ENCODE peak calls at places on chromosomes 4 and X, in eight cellular contexts. P, D, J, X, T, U, R and V are unnamed samples.

GRCh38 chr4:140351778-140352177 is 21.7 kb upstream of the SCOC start:
- DNase-seq in P (no peak), D (no peak), J (no peak), X (no peak), T (no peak), U (no peak), R (no peak), V (no peak)

GRCh38 chr4:13542577-13543042 is 1.7 kb downstream of the NKX3-2 start:
- DNase-seq in P (no peak), D (no peak), J (no peak), X (no peak), T (no peak), U (peak; percentile 69), R (no peak), V (no peak)

GRCh38 chr4:76897522-76898384 is at the start of gene SOWAHB:
- DNase-seq in P (no peak), D (peak; percentile 29), J (no peak), X (peak; percentile 13), T (no peak), U (no peak), R (no peak), V (no peak)

GRCh38 chr4:3767569-3768288 is 1.5 kb downstream of the ADRA2C start:
- DNase-seq in P (no peak), D (peak; percentile 29), J (no peak), X (no peak), T (peak; percentile 23), U (no peak), R (no peak), V (no peak)

GRCh38 chr4:4923208-4923607 is 63.7 kb downstream of the MSX1 start:
- DNase-seq in P (no peak), D (no peak), J (no peak), X (no peak), T (no peak), U (no peak), R (no peak), V (no peak)

GRCh38 chr4:38381788-38382187 is 282.2 kb upstream of the KLF3 start:
- DNase-seq in P (no peak), D (peak; percentile 64), J (no peak), X (no peak), T (peak; percentile 42), U (peak; percentile 88), R (no peak), V (no peak)

GRCh38 chrX:12999422-12999821 is 24.5 kb downstream of the TMSB4X start:
- DNase-seq in P (no peak), D (no peak), J (no peak), X (peak; percentile 55), T (peak; percentile 33), U (no peak), R (peak; percentile 36), V (no peak)

GRCh38 chr4:94251094-94251493 is 43.4 kb downstream of the SMARCAD1 start:
- DNase-seq in P (no peak), D (no peak), J (no peak), X (no peak), T (peak; percentile 5), U (no peak), R (no peak), V (no peak)

GRCh38 chr4:3291969-3292570 is 751 bp upstream of the RGS12 start:
- DNase-seq in P (peak; percentile 74), D (peak; percentile 82), J (no peak), X (no peak), T (no peak), U (peak; percentile 82), R (no peak), V (peak; percentile 53)

GRCh38 chr4:115780835-115781234 is 667.4 kb upstream of the NDST4 start:
- DNase-seq in P (no peak), D (no peak), J (no peak), X (no peak), T (no peak), U (no peak), R (no peak), V (no peak)

GRCh38 chr4:159446266-159446976 is 343.5 kb downstream of the RAPGEF2 start:
- DNase-seq in P (peak; percentile 50), D (peak; percentile 44), J (peak; percentile 41), X (peak; percentile 12), T (peak; percentile 77), U (no peak), R (no peak), V (no peak)

GRCh38 chrX:43741843-43742573 is 85.9 kb downstream of the MAOA start:
- DNase-seq in P (no peak), D (no peak), J (no peak), X (no peak), T (peak; percentile 35), U (no peak), R (no peak), V (no peak)

GRCh38 chrX:119871245-119871598 is 311 bp downstream of the RNF113A start:
- DNase-seq in P (peak; percentile 15), D (no peak), J (peak; percentile 20), X (no peak), T (peak; percentile 15), U (no peak), R (no peak), V (no peak)

GRCh38 chr4:78612398-78613005 is 60.9 kb downstream of the ANXA3 start:
- DNase-seq in P (peak; percentile 24), D (no peak), J (no peak), X (no peak), T (peak; percentile 45), U (no peak), R (no peak), V (no peak)